ENCODE peak calls at places on chromosome 9, in six cellular contexts. One of them, this sample, is unnamed.

GRCh38 chr9:104900871-104901270 is 27.1 kb downstream of the ABCA1 start:
- DNase-seq in activated CD8-positive, alpha-beta memory T cell treated with anti-CD3 and anti-CD28 coated beads for 4 hours: no peak
- DNase-seq in activated CD8-positive, alpha-beta T cell treated with anti-CD3 and anti-CD28 coated beads for 36 hours: no peak
- DNase-seq in pons: no peak
- DNase-seq in effector memory CD4-positive, alpha-beta T cell: no peak
- DNase-seq in KG1: no peak
- DNase-seq in this sample: no peak

GRCh38 chr9:116959775-116960174 is 272.7 kb downstream of the TRIM32 start:
- DNase-seq in KG1: no peak
- DNase-seq in activated CD8-positive, alpha-beta T cell treated with anti-CD3 and anti-CD28 coated beads for 36 hours: peak
- DNase-seq in effector memory CD4-positive, alpha-beta T cell: no peak
- DNase-seq in pons: peak
- DNase-seq in activated CD8-positive, alpha-beta memory T cell treated with anti-CD3 and anti-CD28 coated beads for 4 hours: no peak
- DNase-seq in this sample: no peak

GRCh38 chr9:134210908-134211810 is 46.8 kb upstream of the RNU6ATAC start:
- DNase-seq in pons: peak
- DNase-seq in effector memory CD4-positive, alpha-beta T cell: no peak
- DNase-seq in activated CD8-positive, alpha-beta T cell treated with anti-CD3 and anti-CD28 coated beads for 36 hours: no peak
- DNase-seq in activated CD8-positive, alpha-beta memory T cell treated with anti-CD3 and anti-CD28 coated beads for 4 hours: no peak
- DNase-seq in KG1: no peak
- DNase-seq in this sample: no peak

GRCh38 chr9:132670816-132671371 is 630 bp downstream of the GTF3C4 start:
- DNase-seq in activated CD8-positive, alpha-beta memory T cell treated with anti-CD3 and anti-CD28 coated beads for 4 hours: peak
- DNase-seq in pons: no peak
- DNase-seq in effector memory CD4-positive, alpha-beta T cell: peak
- DNase-seq in KG1: no peak
- DNase-seq in activated CD8-positive, alpha-beta T cell treated with anti-CD3 and anti-CD28 coated beads for 36 hours: peak
- DNase-seq in this sample: no peak

GRCh38 chr9:17802249-17802857 is 223.5 kb downstream of the SH3GL2 start:
- DNase-seq in activated CD8-positive, alpha-beta memory T cell treated with anti-CD3 and anti-CD28 coated beads for 4 hours: no peak
- DNase-seq in effector memory CD4-positive, alpha-beta T cell: no peak
- DNase-seq in activated CD8-positive, alpha-beta T cell treated with anti-CD3 and anti-CD28 coated beads for 36 hours: peak
- DNase-seq in pons: no peak
- DNase-seq in KG1: no peak
- DNase-seq in this sample: peak

GRCh38 chr9:136501686-136502085 is 18.8 kb upstream of the SEC16A start:
- DNase-seq in pons: no peak
- DNase-seq in effector memory CD4-positive, alpha-beta T cell: no peak
- DNase-seq in activated CD8-positive, alpha-beta memory T cell treated with anti-CD3 and anti-CD28 coated beads for 4 hours: no peak
- DNase-seq in activated CD8-positive, alpha-beta T cell treated with anti-CD3 and anti-CD28 coated beads for 36 hours: no peak
- DNase-seq in KG1: no peak
- DNase-seq in this sample: no peak

GRCh38 chr9:108860354-108860753 is 1.7 kb upstream of the ACTL7A start:
- DNase-seq in KG1: no peak
- DNase-seq in activated CD8-positive, alpha-beta memory T cell treated with anti-CD3 and anti-CD28 coated beads for 4 hours: no peak
- DNase-seq in pons: no peak
- DNase-seq in activated CD8-positive, alpha-beta T cell treated with anti-CD3 and anti-CD28 coated beads for 36 hours: no peak
- DNase-seq in effector memory CD4-positive, alpha-beta T cell: no peak
- DNase-seq in this sample: no peak

GRCh38 chr9:89390578-89390977 is 72.3 kb downstream of the SECISBP2 start:
- DNase-seq in effector memory CD4-positive, alpha-beta T cell: no peak
- DNase-seq in pons: no peak
- DNase-seq in activated CD8-positive, alpha-beta memory T cell treated with anti-CD3 and anti-CD28 coated beads for 4 hours: no peak
- DNase-seq in KG1: no peak
- DNase-seq in activated CD8-positive, alpha-beta T cell treated with anti-CD3 and anti-CD28 coated beads for 36 hours: no peak
- DNase-seq in this sample: no peak

GRCh38 chr9:83034587-83034986 is 28.4 kb downstream of the RASEF start:
- DNase-seq in effector memory CD4-positive, alpha-beta T cell: no peak
- DNase-seq in pons: no peak
- DNase-seq in activated CD8-positive, alpha-beta memory T cell treated with anti-CD3 and anti-CD28 coated beads for 4 hours: no peak
- DNase-seq in activated CD8-positive, alpha-beta T cell treated with anti-CD3 and anti-CD28 coated beads for 36 hours: no peak
- DNase-seq in KG1: no peak
- DNase-seq in this sample: peak

GRCh38 chr9:109973336-109973735 is 193.3 kb downstream of the PALM2AKAP2 start:
- DNase-seq in pons: no peak
- DNase-seq in KG1: no peak
- DNase-seq in effector memory CD4-positive, alpha-beta T cell: no peak
- DNase-seq in activated CD8-positive, alpha-beta memory T cell treated with anti-CD3 and anti-CD28 coated beads for 4 hours: no peak
- DNase-seq in activated CD8-positive, alpha-beta T cell treated with anti-CD3 and anti-CD28 coated beads for 36 hours: no peak
- DNase-seq in this sample: no peak

GRCh38 chr9:86481466-86481865 is 127.3 kb upstream of the TUT7 start:
- DNase-seq in KG1: no peak
- DNase-seq in pons: no peak
- DNase-seq in activated CD8-positive, alpha-beta T cell treated with anti-CD3 and anti-CD28 coated beads for 36 hours: no peak
- DNase-seq in effector memory CD4-positive, alpha-beta T cell: no peak
- DNase-seq in activated CD8-positive, alpha-beta memory T cell treated with anti-CD3 and anti-CD28 coated beads for 4 hours: no peak
- DNase-seq in this sample: no peak

GRCh38 chr9:19689324-19690087 is 99.3 kb downstream of the SLC24A2 start:
- DNase-seq in activated CD8-positive, alpha-beta T cell treated with anti-CD3 and anti-CD28 coated beads for 36 hours: no peak
- DNase-seq in KG1: no peak
- DNase-seq in pons: no peak
- DNase-seq in activated CD8-positive, alpha-beta memory T cell treated with anti-CD3 and anti-CD28 coated beads for 4 hours: no peak
- DNase-seq in effector memory CD4-positive, alpha-beta T cell: no peak
- DNase-seq in this sample: no peak

GRCh38 chr9:35776018-35776417 is 15.4 kb upstream of the NPR2 start:
- DNase-seq in activated CD8-positive, alpha-beta T cell treated with anti-CD3 and anti-CD28 coated beads for 36 hours: no peak
- DNase-seq in pons: no peak
- DNase-seq in KG1: no peak
- DNase-seq in activated CD8-positive, alpha-beta memory T cell treated with anti-CD3 and anti-CD28 coated beads for 4 hours: no peak
- DNase-seq in effector memory CD4-positive, alpha-beta T cell: no peak
- DNase-seq in this sample: peak

GRCh38 chr9:133360400-133361393 is 4.3 kb downstream of the SURF2 start:
- DNase-seq in KG1: no peak
- DNase-seq in activated CD8-positive, alpha-beta T cell treated with anti-CD3 and anti-CD28 coated beads for 36 hours: peak
- DNase-seq in pons: no peak
- DNase-seq in effector memory CD4-positive, alpha-beta T cell: no peak
- DNase-seq in activated CD8-positive, alpha-beta memory T cell treated with anti-CD3 and anti-CD28 coated beads for 4 hours: no peak
- DNase-seq in this sample: no peak

GRCh38 chr9:36764364-36765076 is 191.8 kb downstream of the MELK start:
- DNase-seq in pons: no peak
- DNase-seq in KG1: no peak
- DNase-seq in effector memory CD4-positive, alpha-beta T cell: no peak
- DNase-seq in activated CD8-positive, alpha-beta T cell treated with anti-CD3 and anti-CD28 coated beads for 36 hours: no peak
- DNase-seq in activated CD8-positive, alpha-beta memory T cell treated with anti-CD3 and anti-CD28 coated beads for 4 hours: no peak
- DNase-seq in this sample: no peak

GRCh38 chr9:92745236-92745790 is 19.3 kb downstream of the BICD2 start:
- DNase-seq in pons: no peak
- DNase-seq in activated CD8-positive, alpha-beta T cell treated with anti-CD3 and anti-CD28 coated beads for 36 hours: no peak
- DNase-seq in effector memory CD4-positive, alpha-beta T cell: no peak
- DNase-seq in activated CD8-positive, alpha-beta memory T cell treated with anti-CD3 and anti-CD28 coated beads for 4 hours: no peak
- DNase-seq in KG1: no peak
- DNase-seq in this sample: no peak

GRCh38 chr9:113906411-113907110 is 30.5 kb downstream of the ZNF618 start:
- DNase-seq in activated CD8-positive, alpha-beta T cell treated with anti-CD3 and anti-CD28 coated beads for 36 hours: no peak
- DNase-seq in pons: no peak
- DNase-seq in effector memory CD4-positive, alpha-beta T cell: no peak
- DNase-seq in activated CD8-positive, alpha-beta memory T cell treated with anti-CD3 and anti-CD28 coated beads for 4 hours: no peak
- DNase-seq in KG1: no peak
- DNase-seq in this sample: no peak

GRCh38 chr9:115650768-115651167 is 502.8 kb upstream of the PAPPA start:
- DNase-seq in pons: no peak
- DNase-seq in KG1: no peak
- DNase-seq in activated CD8-positive, alpha-beta memory T cell treated with anti-CD3 and anti-CD28 coated beads for 4 hours: no peak
- DNase-seq in activated CD8-positive, alpha-beta T cell treated with anti-CD3 and anti-CD28 coated beads for 36 hours: no peak
- DNase-seq in effector memory CD4-positive, alpha-beta T cell: no peak
- DNase-seq in this sample: peak